ENCODE peak calls at places on chromosome 12, in five cellular contexts. T is COR-L47, M is T-helper 22 cell, E is endothelial cell, A is Ammon's horn. C is an unnamed sample.

GRCh38 chr12:85275359-85275758 is 4.7 kb upstream of the ALX1 start:
- DNase-seq in M (no peak), E (no peak), T (no peak), A (no peak), C (no peak)

GRCh38 chr12:25518512-25518911 is 34.6 kb downstream of the LMNTD1 start:
- DNase-seq in M (no peak), E (no peak), T (no peak), A (no peak), C (no peak)

GRCh38 chr12:123945441-123946151 is 27.0 kb downstream of the CCDC92 start:
- DNase-seq in T (no peak), A (no peak), M (no peak), E (no peak), C (no peak)

GRCh38 chr12:7113389-7113871 is 4.4 kb upstream of the C1RL start:
- DNase-seq in T (no peak), E (peak), A (peak), M (no peak), C (peak)

GRCh38 chr12:101707131-101707782 is 9.8 kb downstream of the CHPT1 start:
- DNase-seq in M (no peak), T (no peak), A (no peak), E (no peak), C (no peak)

GRCh38 chr12:2258035-2258434 is 205.2 kb downstream of the CACNA1C start:
- DNase-seq in A (no peak), M (no peak), E (no peak), T (no peak), C (no peak)

GRCh38 chr12:20716037-20716436 is 20.9 kb downstream of the SLCO1C1 start:
- DNase-seq in A (no peak), T (no peak), E (no peak), M (no peak), C (no peak)

GRCh38 chr12:125210104-125210755 is 145.0 kb downstream of the AACS start:
- DNase-seq in T (no peak), E (no peak), M (no peak), A (no peak), C (no peak)

GRCh38 chr12:3992945-3993344 is 119.7 kb upstream of the PARP11 start:
- DNase-seq in M (no peak), T (no peak), E (no peak), A (no peak), C (no peak)

GRCh38 chr12:56688846-56689113 is 696 bp upstream of the PTGES3 start:
- DNase-seq in M (no peak), E (no peak), T (peak), A (no peak), C (no peak)

GRCh38 chr12:127455347-127456265 is 811.4 kb upstream of the TMEM132C start:
- DNase-seq in M (no peak), T (no peak), E (no peak), A (no peak), C (no peak)

GRCh38 chr12:14696265-14696741 is at the start of gene GUCY2C:
- DNase-seq in E (no peak), A (no peak), T (no peak), M (no peak), C (no peak)

GRCh38 chr12:110725267-110725666 is 17.4 kb downstream of the PPP1CC start:
- DNase-seq in M (no peak), A (no peak), T (no peak), E (no peak), C (no peak)

GRCh38 chr12:14366211-14366762 is 805 bp downstream of the ATF7IP start:
- DNase-seq in A (no peak), E (no peak), M (no peak), T (peak), C (no peak)

GRCh38 chr12:26119391-26119981 is 5.4 kb downstream of the BHLHE41 start:
- DNase-seq in T (no peak), A (peak), M (no peak), E (no peak), C (no peak)

GRCh38 chr12:40793471-40793870 is 101.2 kb downstream of the CNTN1 start:
- DNase-seq in E (no peak), T (no peak), M (no peak), A (no peak), C (no peak)

GRCh38 chr12:119727600-119728436 is 59.9 kb downstream of the PRKAB1 start:
- DNase-seq in A (no peak), E (no peak), M (no peak), T (no peak), C (no peak)

C was measured in T-helper 17 cell.